ENCODE peak calls at places on chromosomes 7 and 10, in five cellular contexts. One of them, this sample, is unnamed.

GRCh38 chr7:141537906-141538305 is 13.3 kb upstream of the AGK start:
- DNase-seq in Panc1: no peak
- DNase-seq in ovary: no peak
- DNase-seq in tibial nerve: no peak
- DNase-seq in cardiac muscle cell: no peak
- DNase-seq in this sample: no peak

GRCh38 chr7:47572101-47572460 is 9.8 kb downstream of the TNS3 start:
- DNase-seq in cardiac muscle cell: no peak
- DNase-seq in ovary: no peak
- DNase-seq in Panc1: no peak
- DNase-seq in tibial nerve: no peak
- DNase-seq in this sample: no peak

GRCh38 chr7:18064242-18064838 is 36.7 kb upstream of the PRPS1L1 start:
- DNase-seq in Panc1: peak; percentile 7
- DNase-seq in tibial nerve: peak; percentile 31
- DNase-seq in ovary: no peak
- DNase-seq in cardiac muscle cell: peak; percentile 19
- DNase-seq in this sample: peak; percentile 45

GRCh38 chr7:32256376-32256775 is 186.2 kb upstream of the PDE1C start:
- DNase-seq in Panc1: no peak
- DNase-seq in ovary: no peak
- DNase-seq in cardiac muscle cell: no peak
- DNase-seq in tibial nerve: no peak
- DNase-seq in this sample: no peak

GRCh38 chr10:28434063-28434462 is 98.9 kb upstream of the WAC start:
- DNase-seq in Panc1: no peak
- DNase-seq in cardiac muscle cell: no peak
- DNase-seq in ovary: no peak
- DNase-seq in tibial nerve: no peak
- DNase-seq in this sample: no peak

GRCh38 chr7:38630720-38631673 is at the start of gene AMPH:
- DNase-seq in cardiac muscle cell: peak; percentile 60
- DNase-seq in Panc1: no peak
- DNase-seq in ovary: no peak
- DNase-seq in tibial nerve: no peak
- DNase-seq in this sample: no peak

GRCh38 chr10:15325243-15326002 is 45.7 kb downstream of the FAM171A1 start:
- DNase-seq in ovary: no peak
- DNase-seq in cardiac muscle cell: no peak
- DNase-seq in Panc1: no peak
- DNase-seq in tibial nerve: no peak
- DNase-seq in this sample: peak; percentile 80

GRCh38 chr7:112938895-112939588 is 147.6 kb downstream of the GPR85 start:
- DNase-seq in Panc1: no peak
- DNase-seq in ovary: peak; percentile 58
- DNase-seq in cardiac muscle cell: peak; percentile 81
- DNase-seq in tibial nerve: peak; percentile 5
- DNase-seq in this sample: peak; percentile 14

GRCh38 chr10:118041316-118041715 is 5.4 kb downstream of the RAB11FIP2 start:
- DNase-seq in ovary: no peak
- DNase-seq in Panc1: no peak
- DNase-seq in cardiac muscle cell: no peak
- DNase-seq in tibial nerve: no peak
- DNase-seq in this sample: no peak

GRCh38 chr10:11742779-11743298 is 657 bp downstream of the ECHDC3 start:
- DNase-seq in ovary: peak; percentile 61
- DNase-seq in cardiac muscle cell: no peak
- DNase-seq in Panc1: no peak
- DNase-seq in tibial nerve: no peak
- DNase-seq in this sample: no peak

GRCh38 chr10:56319386-56319785 is 41.7 kb downstream of the ZWINT start:
- DNase-seq in Panc1: no peak
- DNase-seq in ovary: no peak
- DNase-seq in tibial nerve: no peak
- DNase-seq in cardiac muscle cell: no peak
- DNase-seq in this sample: no peak

GRCh38 chr10:17213646-17214349 is 12.3 kb upstream of the TRDMT1 start:
- DNase-seq in tibial nerve: no peak
- DNase-seq in cardiac muscle cell: no peak
- DNase-seq in Panc1: no peak
- DNase-seq in ovary: no peak
- DNase-seq in this sample: peak; percentile 85
- H3K4me1 ChIP-seq in tibial nerve: peaks cover 76% of the 10 kb centered on the region
- H3K4me1 ChIP-seq in cardiac muscle cell: no peaks in the 10 kb centered on the region
- H3K4me1 ChIP-seq in Panc1: peaks cover 64% of the 10 kb centered on the region
- H3K4me1 ChIP-seq in ovary: peaks cover 9% of the 10 kb centered on the region
- H3K4me1 ChIP-seq in this sample: peaks cover 76% of the 10 kb centered on the region

DNA sequence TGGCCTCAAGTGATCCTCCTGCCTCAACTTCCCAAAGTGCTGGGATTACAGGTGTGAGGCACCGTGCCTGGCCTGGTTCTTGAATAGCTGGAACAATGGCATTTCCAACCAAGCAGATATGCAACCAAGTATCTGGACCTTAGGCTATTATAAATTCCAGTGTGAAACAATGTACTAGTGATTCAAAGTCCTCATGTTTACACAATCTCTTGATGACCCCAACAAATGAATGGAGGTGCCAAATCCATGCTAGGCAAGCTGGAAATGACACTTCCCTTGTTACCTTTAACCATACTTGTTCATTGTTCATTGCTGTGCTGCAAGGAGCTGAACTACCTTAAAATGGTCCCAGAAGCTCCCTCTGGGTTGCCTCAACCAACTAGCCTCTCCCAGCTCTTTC is 282.2 kb upstream of the KLF14 start:
- DNase-seq in ovary: no peak
- DNase-seq in tibial nerve: no peak
- DNase-seq in Panc1: no peak
- DNase-seq in cardiac muscle cell: no peak
- DNase-seq in this sample: no peak
- H3K4me1 ChIP-seq in ovary: peaks cover 43% of the 10 kb centered on the region
- H3K4me1 ChIP-seq in tibial nerve: peaks cover 99% of the 10 kb centered on the region
- H3K4me1 ChIP-seq in Panc1: peaks cover 40% of the 10 kb centered on the region
- H3K4me1 ChIP-seq in cardiac muscle cell: no peaks in the 10 kb centered on the region
- H3K4me1 ChIP-seq in this sample: peaks cover 28% of the 10 kb centered on the region

GRCh38 chr7:134343136-134343535 is 26.4 kb upstream of the SLC35B4 start:
- DNase-seq in ovary: no peak
- DNase-seq in cardiac muscle cell: no peak
- DNase-seq in Panc1: no peak
- DNase-seq in tibial nerve: no peak
- DNase-seq in this sample: no peak
- H3K4me1 ChIP-seq in ovary: no peaks in the 10 kb centered on the region
- H3K4me1 ChIP-seq in cardiac muscle cell: no peaks in the 10 kb centered on the region
- H3K4me1 ChIP-seq in Panc1: no peaks in the 10 kb centered on the region
- H3K4me1 ChIP-seq in tibial nerve: no peaks in the 10 kb centered on the region
- H3K4me1 ChIP-seq in this sample: no peaks in the 10 kb centered on the region

DNA sequence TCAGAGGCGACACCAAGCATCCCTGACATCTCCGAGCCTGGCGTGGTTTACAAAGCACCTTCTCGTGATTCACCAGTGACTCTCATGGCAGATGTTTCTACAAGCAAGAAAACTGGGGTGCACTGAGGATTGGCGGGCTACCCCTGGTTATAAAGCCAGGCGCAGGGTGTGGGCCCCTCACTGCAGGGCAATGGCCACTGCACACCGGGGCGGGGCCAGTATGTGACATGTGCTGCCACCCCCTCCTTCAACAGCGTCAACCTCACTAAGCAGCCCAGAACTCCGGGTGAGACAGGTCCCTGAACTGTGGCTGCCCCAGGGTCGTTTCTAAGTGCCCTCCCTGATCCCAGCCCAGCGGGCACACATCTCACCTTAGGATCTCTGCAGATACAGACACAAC is 63.8 kb downstream of the CHST15 start:
- DNase-seq in tibial nerve: no peak
- DNase-seq in cardiac muscle cell: no peak
- DNase-seq in ovary: no peak
- DNase-seq in Panc1: no peak
- DNase-seq in this sample: no peak
- H3K4me1 ChIP-seq in tibial nerve: peaks cover 32% of the 10 kb centered on the region
- H3K4me1 ChIP-seq in cardiac muscle cell: no peaks in the 10 kb centered on the region
- H3K4me1 ChIP-seq in ovary: peaks cover 28% of the 10 kb centered on the region
- H3K4me1 ChIP-seq in Panc1: no peaks in the 10 kb centered on the region
- H3K4me1 ChIP-seq in this sample: no peaks in the 10 kb centered on the region

DNA sequence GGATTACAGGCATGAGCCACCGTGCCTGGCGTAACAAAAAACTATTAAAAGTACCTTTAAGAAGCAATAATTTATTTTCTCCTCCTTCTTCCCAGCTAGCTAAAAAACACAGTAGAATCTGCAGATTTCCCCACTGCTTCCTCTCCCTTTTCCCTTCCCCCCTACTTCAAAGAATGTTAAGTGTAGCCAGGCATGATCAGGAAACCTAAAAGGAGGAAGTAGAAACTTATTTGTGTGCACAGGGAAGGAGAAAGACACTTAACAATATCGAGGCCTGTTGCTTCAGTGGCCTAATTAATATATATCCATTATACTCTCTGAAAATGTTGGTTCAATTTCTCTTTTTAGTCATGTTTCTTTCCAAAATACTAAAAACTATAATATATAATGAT is 127.7 kb downstream of the NRBF2 start:
- DNase-seq in ovary: no peak
- DNase-seq in tibial nerve: no peak
- DNase-seq in cardiac muscle cell: no peak
- DNase-seq in Panc1: no peak
- DNase-seq in this sample: no peak
- H3K4me1 ChIP-seq in ovary: peaks cover 11% of the 10 kb centered on the region
- H3K4me1 ChIP-seq in tibial nerve: peaks cover 91% of the 10 kb centered on the region
- H3K4me1 ChIP-seq in cardiac muscle cell: peaks cover 41% of the 10 kb centered on the region
- H3K4me1 ChIP-seq in Panc1: peaks cover 31% of the 10 kb centered on the region
- H3K4me1 ChIP-seq in this sample: peaks cover 3% of the 10 kb centered on the region

GRCh38 chr10:88238515-88238914 is 344.6 kb downstream of the RNLS start:
- DNase-seq in ovary: no peak
- DNase-seq in Panc1: no peak
- DNase-seq in cardiac muscle cell: no peak
- DNase-seq in tibial nerve: no peak
- DNase-seq in this sample: no peak
- H3K4me1 ChIP-seq in ovary: peaks cover 7% of the 10 kb centered on the region
- H3K4me1 ChIP-seq in Panc1: peaks cover 8% of the 10 kb centered on the region
- H3K4me1 ChIP-seq in cardiac muscle cell: peaks cover 5% of the 10 kb centered on the region
- H3K4me1 ChIP-seq in tibial nerve: peaks cover 67% of the 10 kb centered on the region
- H3K4me1 ChIP-seq in this sample: no peaks in the 10 kb centered on the region

GRCh38 chr7:26189697-26190096 is 10.8 kb downstream of the HNRNPA2B1 start:
- DNase-seq in cardiac muscle cell: no peak
- DNase-seq in ovary: no peak
- DNase-seq in tibial nerve: no peak
- DNase-seq in Panc1: no peak
- DNase-seq in this sample: no peak

GRCh38 chr7:26187380-26188290 is 12.9 kb downstream of the HNRNPA2B1 start:
- DNase-seq in cardiac muscle cell: no peak
- DNase-seq in tibial nerve: no peak
- DNase-seq in ovary: no peak
- DNase-seq in Panc1: no peak
- DNase-seq in this sample: peak; percentile 48

GRCh38 chr7:26186364-26187311 is 13.9 kb downstream of the HNRNPA2B1 start:
- DNase-seq in tibial nerve: no peak
- DNase-seq in ovary: no peak
- DNase-seq in cardiac muscle cell: no peak
- DNase-seq in Panc1: no peak
- DNase-seq in this sample: no peak

GRCh38 chr7:26189000-26189539 is 11.5 kb downstream of the HNRNPA2B1 start:
- DNase-seq in cardiac muscle cell: no peak
- DNase-seq in ovary: no peak
- DNase-seq in tibial nerve: no peak
- DNase-seq in Panc1: no peak
- DNase-seq in this sample: no peak

DNA sequence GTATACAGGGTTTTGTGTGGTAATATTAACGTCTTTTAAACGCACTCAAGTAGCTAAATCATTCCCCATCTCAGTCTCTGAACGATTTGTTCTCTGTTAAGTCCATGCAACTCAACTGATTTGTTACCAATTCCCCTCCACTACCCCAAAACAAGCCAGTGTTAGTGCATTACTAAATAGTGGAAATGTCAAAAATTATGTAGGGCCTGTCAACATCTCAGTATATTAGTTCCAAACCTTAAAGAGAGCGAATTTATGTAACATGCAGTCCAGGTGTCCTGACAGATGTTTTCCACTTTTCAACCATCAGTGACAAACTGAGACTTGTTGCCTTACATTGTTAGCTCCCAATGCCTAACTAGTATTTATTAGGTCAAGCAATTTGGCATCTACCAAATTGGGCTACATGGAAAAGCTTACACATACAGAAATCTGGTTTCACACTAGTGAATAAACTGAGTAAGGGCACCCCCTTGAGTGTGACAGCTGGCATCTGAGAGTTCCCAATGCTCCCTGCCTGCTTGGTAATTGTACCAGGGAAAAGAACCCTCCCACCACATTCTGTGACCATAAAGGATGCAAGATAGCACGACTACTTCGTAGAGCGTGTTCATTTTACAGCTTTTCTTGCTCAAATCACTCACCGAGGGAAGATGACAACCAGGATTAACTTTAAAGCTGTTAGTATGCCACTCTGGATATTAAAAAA is 12.1 kb downstream of the HNRNPA2B1 start:
- DNase-seq in ovary: no peak
- DNase-seq in tibial nerve: no peak
- DNase-seq in Panc1: no peak
- DNase-seq in cardiac muscle cell: no peak
- DNase-seq in this sample: no peak
- H3K4me1 ChIP-seq in ovary: no peaks in the 10 kb centered on the region
- H3K4me1 ChIP-seq in tibial nerve: peaks cover 38% of the 10 kb centered on the region
- H3K4me1 ChIP-seq in Panc1: peaks cover 95% of the 10 kb centered on the region
- H3K4me1 ChIP-seq in cardiac muscle cell: no peaks in the 10 kb centered on the region
- H3K4me1 ChIP-seq in this sample: peaks cover 11% of the 10 kb centered on the region

GRCh38 chr10:54137396-54137795 is 663.6 kb downstream of the PCDH15 start:
- DNase-seq in cardiac muscle cell: no peak
- DNase-seq in tibial nerve: no peak
- DNase-seq in ovary: no peak
- DNase-seq in Panc1: no peak
- DNase-seq in this sample: no peak

GRCh38 chr10:54133201-54133600 is 667.8 kb downstream of the PCDH15 start:
- DNase-seq in ovary: no peak
- DNase-seq in tibial nerve: no peak
- DNase-seq in cardiac muscle cell: peak; percentile 5
- DNase-seq in Panc1: no peak
- DNase-seq in this sample: no peak

GRCh38 chr10:54130394-54130793 is 670.6 kb downstream of the PCDH15 start:
- DNase-seq in ovary: no peak
- DNase-seq in tibial nerve: no peak
- DNase-seq in Panc1: no peak
- DNase-seq in cardiac muscle cell: no peak
- DNase-seq in this sample: no peak

DNA sequence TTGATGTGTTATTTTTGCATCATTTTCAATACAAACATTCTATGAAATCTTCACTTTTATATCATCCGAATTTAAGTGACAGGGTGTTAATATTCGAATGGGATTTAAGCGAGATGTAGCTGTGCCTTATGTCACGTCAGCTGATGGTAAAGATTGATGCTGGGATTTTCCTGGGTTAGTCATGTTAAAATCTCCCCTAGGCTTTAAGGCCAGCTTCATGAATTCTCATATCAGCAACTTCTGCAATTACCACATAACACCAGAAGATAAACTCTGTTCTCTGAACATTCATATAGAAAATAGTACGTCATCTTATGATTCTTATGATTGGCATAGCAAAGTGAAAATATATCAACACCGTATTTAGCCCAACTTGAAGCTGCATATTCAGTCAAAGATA is 669.2 kb downstream of the PCDH15 start:
- DNase-seq in cardiac muscle cell: no peak
- DNase-seq in ovary: no peak
- DNase-seq in tibial nerve: no peak
- DNase-seq in Panc1: no peak
- DNase-seq in this sample: no peak
- H3K4me1 ChIP-seq in cardiac muscle cell: no peaks in the 10 kb centered on the region
- H3K4me1 ChIP-seq in ovary: no peaks in the 10 kb centered on the region
- H3K4me1 ChIP-seq in tibial nerve: no peaks in the 10 kb centered on the region
- H3K4me1 ChIP-seq in Panc1: no peaks in the 10 kb centered on the region
- H3K4me1 ChIP-seq in this sample: no peaks in the 10 kb centered on the region

This sample was measured in SJSA1.